ENCODE peak calls at places on chromosome 10, in five cellular contexts. X is upper lobe of right lung, Q is brain microvascular endothelial cell, U is psoas muscle, V is transverse colon. E is an unnamed sample.

GRCh38 chr10:1400129-1400865 is 337.0 kb downstream of the ADARB2 start:
- DNase-seq in V (no peak), U (no peak), X (no peak), Q (no peak), E (peak)

GRCh38 chr10:49761789-49762565 is at the start of gene OGDHL:
- DNase-seq in V (peak), X (peak), Q (peak), U (no peak), E (no peak)

GRCh38 chr10:4246881-4247358 is 461.9 kb upstream of the KLF6 start:
- DNase-seq in U (no peak), X (no peak), Q (peak), V (no peak), E (no peak)

GRCh38 chr10:58813573-58813972 is 300.9 kb downstream of the BICC1 start:
- DNase-seq in V (no peak), X (no peak), Q (no peak), U (no peak), E (no peak)

GRCh38 chr10:7659560-7659959 is 7.2 kb downstream of the ITIH5 start:
- DNase-seq in V (no peak), U (no peak), X (no peak), Q (no peak), E (no peak)

GRCh38 chr10:72087969-72088878 is at the start of gene SPOCK2:
- DNase-seq in U (peak), V (peak), Q (no peak), X (no peak), E (no peak)

GRCh38 chr10:110069502-110069982 is 61.8 kb downstream of the ADD3 start:
- DNase-seq in U (no peak), Q (no peak), X (no peak), V (no peak), E (no peak)

GRCh38 chr10:131174211-131174565 is 137.3 kb downstream of the TCERG1L start:
- DNase-seq in Q (no peak), U (no peak), V (no peak), X (peak), E (peak)

GRCh38 chr10:46550076-46550790 is 6.2 kb downstream of the GPRIN2 start:
- DNase-seq in X (peak), V (peak), Q (no peak), U (peak), E (peak)

GRCh38 chr10:110547139-110547761 is 20.2 kb upstream of the SMC3 start:
- DNase-seq in Q (no peak), U (no peak), X (no peak), V (no peak), E (no peak)

GRCh38 chr10:6493521-6494451 is 86.3 kb downstream of the PRKCQ start:
- DNase-seq in U (no peak), V (no peak), Q (no peak), X (no peak), E (no peak)

GRCh38 chr10:14396441-14397048 is 65.8 kb upstream of the FRMD4A start:
- DNase-seq in Q (peak), V (no peak), X (no peak), U (no peak), E (no peak)

GRCh38 chr10:69361303-69361614 is 55.5 kb downstream of the TACR2 start:
- DNase-seq in V (no peak), U (peak), Q (no peak), X (no peak), E (no peak)
- H3K27ac ChIP-seq in V (peak), U (peak), Q (no peak), X (peak), E (peak)

DNA sequence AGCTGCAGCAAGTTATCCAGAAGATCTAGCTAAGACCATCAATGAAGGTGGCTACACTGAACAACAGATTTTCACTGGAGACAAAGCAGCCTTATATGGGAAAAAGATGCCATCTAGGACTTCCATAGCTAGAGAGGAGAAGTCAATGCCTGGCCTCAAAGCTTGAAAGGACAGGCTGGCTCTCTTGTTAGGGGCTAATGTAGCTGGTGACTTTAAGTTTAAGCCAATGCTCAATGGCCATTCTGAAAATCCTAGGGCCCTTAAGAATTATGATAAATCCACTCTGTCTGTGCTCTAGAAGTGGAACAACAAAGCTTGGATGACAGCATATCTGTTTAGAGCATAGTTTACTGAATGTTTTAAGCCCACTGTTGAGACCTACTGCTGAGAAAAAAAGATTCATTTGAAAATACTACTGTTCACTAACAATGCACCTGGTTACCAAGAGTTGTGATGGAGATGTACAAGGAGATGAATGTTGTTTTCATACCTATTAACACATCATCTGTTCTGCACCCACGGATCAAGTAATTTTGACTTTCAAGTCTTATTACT is 13.6 kb upstream of the ADAMTS14 start:
- DNase-seq in V (no peak), U (no peak), Q (no peak), X (no peak), E (peak)
- H3K4me3 ChIP-seq in V (no peak), U (no peak), Q (no peak), X (no peak), E (no peak)

GRCh38 chr10:30007406-30007805 is 52.0 kb downstream of the JCAD start:
- DNase-seq in Q (no peak), V (no peak), U (no peak), X (no peak), E (no peak)

GRCh38 chr10:30006410-30006809 is 53.0 kb downstream of the JCAD start:
- DNase-seq in U (no peak), V (no peak), X (no peak), Q (no peak), E (no peak)

GRCh38 chr10:29998142-29998808 is 61.1 kb downstream of the JCAD start:
- DNase-seq in X (peak), V (peak), Q (peak), U (peak), E (peak)

GRCh38 chr10:30000802-30001571 is 58.4 kb downstream of the JCAD start:
- DNase-seq in U (no peak), V (peak), X (no peak), Q (peak), E (peak)

DNA sequence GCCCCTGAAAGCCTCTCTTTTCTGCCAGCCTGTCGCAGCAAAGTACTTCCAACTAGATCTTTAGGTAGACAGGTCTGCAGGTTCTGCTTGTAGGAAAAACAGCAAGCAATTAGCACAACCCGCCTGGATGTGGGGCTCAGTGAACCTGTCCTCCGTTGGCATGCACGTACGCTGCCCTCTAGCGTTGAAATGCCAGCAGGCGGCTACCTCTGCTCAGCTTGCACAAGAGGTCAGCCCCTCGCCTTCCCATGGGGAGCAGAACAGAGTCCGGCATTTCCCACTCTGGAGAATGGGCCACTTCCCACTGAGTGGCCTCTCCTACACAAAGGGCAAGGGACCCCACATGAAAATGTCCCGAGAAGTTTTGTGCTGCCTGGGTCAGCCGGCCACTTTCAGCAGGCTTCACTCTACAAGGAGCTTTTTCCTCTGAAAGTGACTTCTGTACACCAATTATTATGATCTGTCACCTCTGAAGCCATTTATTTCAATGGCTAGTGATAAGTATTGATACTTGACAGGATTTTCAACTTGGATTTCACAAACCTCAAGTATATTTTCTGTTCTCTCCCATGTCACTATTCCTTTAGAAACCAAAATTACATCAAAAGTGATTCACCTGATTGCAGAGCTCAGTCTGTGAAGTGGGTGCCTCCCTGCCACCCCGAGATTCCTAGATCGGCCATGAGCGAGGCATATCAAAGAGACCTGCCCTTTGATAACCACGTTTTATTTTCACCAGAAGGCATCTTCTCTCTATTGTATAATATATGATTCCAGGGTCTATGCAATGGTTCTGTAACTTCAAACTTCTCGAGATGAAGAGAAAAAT is 56.7 kb downstream of the JCAD start:
- DNase-seq in U (peak), Q (peak), X (peak), V (peak), E (peak)
- TF ChIP-seq CTCF in U (peak), Q (peak), X (peak), V (peak), E (peak)

DNA sequence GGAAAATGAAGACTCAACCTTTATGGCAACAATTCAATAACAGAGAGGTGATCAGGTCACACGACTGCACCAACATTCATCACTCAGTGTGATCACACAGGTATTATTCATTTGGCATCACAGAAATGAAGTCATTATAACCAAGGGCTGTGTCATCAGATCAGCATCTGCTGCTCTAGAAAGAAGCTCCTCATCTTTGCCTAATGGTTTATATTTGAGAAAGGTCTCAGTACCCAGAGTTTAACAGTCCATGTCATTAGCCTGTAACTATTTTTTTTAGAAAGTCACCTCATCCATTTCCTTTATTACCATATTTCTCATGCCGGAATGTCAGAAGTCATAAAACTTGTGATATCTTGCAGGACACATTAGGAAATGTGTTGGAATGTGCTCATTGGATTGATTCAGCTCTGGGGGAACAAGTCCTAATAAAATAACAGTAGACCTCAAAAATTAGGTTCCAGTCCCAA is 45.1 kb upstream of the PRKG1 start:
- DNase-seq in Q (no peak), X (no peak), U (no peak), V (no peak), E (no peak)
- H3K27ac ChIP-seq in Q (no peak), X (peak), U (peak), V (peak), E (peak)

DNA sequence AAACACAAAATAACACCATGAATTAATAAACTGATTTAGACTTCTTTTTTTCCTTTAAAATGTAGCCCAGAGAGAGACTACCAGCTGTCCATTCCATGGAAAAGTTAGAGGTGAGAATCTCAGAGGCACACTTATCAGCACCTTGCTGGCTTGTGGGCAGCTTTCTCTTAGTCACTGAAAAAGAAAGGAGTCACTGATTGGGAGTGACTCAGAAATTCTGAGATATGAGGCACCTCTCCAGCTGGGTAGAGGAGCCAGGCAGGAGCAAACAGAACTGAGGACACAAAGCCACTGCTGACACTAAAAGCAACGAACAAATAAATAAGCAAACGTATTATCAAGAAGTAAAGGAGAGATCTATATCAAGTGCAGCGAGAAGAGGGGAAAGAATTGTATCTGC is 310.6 kb downstream of the PARD3 start:
- DNase-seq in V (no peak), U (no peak), X (no peak), Q (peak), E (no peak)
- H3K4me3 ChIP-seq in V (no peak), U (no peak), X (no peak), Q (no peak), E (no peak)

GRCh38 chr10:28677889-28678686 is 767 bp downstream of the BAMBI start:
- DNase-seq in V (peak), X (peak), U (peak), Q (no peak), E (peak)

GRCh38 chr10:28681928-28682750 is 4.8 kb downstream of the BAMBI start:
- DNase-seq in Q (no peak), V (no peak), X (no peak), U (no peak), E (no peak)

GRCh38 chr10:28678687-28679457 is 1.6 kb downstream of the BAMBI start:
- DNase-seq in Q (no peak), X (no peak), V (no peak), U (no peak), E (no peak)

GRCh38 chr10:28681345-28681763 is 4.0 kb downstream of the BAMBI start:
- DNase-seq in U (no peak), Q (no peak), X (no peak), V (no peak), E (peak)

DNA sequence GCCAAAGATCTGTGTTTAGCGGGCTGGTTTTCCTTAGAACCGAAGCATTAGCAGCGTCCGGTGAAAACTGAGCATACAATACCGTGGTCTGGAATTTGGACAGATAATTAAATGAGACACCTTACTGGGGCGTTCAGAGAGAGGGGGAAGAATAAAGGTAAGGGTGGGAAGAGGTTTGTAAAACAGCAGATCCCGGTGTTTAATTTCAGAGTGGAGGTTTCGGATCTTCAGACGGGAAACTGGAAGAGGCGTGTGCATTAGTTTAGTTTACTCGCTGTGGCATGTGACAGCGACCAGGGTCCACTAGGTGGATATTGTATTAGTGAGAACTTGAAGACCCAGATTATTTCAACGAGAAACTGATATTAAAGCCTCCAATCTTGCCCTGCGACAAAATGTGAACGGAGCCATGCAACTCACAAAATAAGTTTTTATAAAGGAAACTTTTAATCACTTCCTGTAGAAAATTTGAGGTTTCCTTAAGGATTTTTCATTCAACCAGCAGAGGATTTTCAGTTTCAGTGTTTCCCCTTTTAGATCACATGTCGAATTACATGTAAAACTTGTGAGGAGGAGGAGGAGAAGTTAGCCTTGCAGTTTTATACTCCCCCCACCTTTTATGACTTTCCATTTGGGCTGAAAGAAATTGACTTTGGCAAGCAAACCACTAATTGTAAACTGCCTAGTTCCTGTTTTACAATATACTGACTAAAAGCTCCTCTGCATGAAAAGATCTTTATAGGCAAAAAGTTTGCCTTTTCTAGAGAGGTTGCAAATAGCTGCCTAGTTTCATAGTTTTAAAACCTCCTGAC is 2.8 kb downstream of the BAMBI start:
- DNase-seq in X (no peak), Q (no peak), U (no peak), V (no peak), E (no peak)
- TF ChIP-seq CTCF in X (peak), Q (peak), U (peak), V (peak), E (no peak)

DNA sequence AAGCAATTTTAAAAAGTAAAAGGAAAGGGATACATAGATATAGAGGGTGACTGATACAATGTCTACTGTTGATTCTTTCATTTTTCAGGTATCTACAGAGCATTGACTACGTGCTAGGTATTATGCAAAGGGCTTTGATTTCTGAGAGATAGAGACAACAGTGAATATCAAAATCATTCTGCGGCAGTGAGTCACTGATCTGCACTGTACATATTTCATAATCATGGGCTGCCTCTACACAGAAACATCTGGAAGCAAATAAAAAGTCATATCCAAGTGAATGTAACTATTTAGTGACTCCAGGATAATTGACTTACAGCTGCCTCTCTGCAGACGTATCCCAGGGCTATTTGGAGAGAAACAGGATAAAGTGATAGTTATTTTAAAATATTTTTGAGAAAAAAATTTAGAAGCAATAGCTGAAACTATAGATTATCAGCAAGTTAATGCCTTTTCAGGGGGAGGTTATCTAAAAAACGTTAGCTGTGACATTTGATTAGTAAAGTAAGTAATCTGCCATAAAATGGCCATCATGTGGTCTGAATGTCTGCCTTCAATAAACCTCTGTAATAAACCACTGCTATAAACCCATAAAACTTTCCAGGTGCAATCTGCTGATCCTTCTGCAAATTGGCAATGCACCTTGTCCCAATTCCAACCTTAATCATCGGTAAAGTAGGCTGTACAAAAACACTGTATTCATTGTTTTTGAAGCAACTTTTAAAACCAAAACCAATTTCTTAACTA is 43.7 kb downstream of the CPXM2 start:
- DNase-seq in V (peak), Q (no peak), U (no peak), X (no peak), E (no peak)
- H3K27ac ChIP-seq in V (peak), Q (no peak), U (no peak), X (no peak), E (no peak)

GRCh38 chr10:3113343-3113720 is 46.0 kb downstream of the PFKP start:
- DNase-seq in V (no peak), Q (no peak), X (no peak), U (no peak), E (no peak)

GRCh38 chr10:3109633-3110032 is 42.3 kb downstream of the PFKP start:
- DNase-seq in V (no peak), U (no peak), Q (no peak), X (no peak), E (no peak)

GRCh38 chr10:3111626-3112220 is 44.4 kb downstream of the PFKP start:
- DNase-seq in V (no peak), U (peak), X (no peak), Q (no peak), E (no peak)

GRCh38 chr10:3109196-3109595 is 41.8 kb downstream of the PFKP start:
- DNase-seq in U (no peak), V (no peak), Q (no peak), X (no peak), E (no peak)

DNA sequence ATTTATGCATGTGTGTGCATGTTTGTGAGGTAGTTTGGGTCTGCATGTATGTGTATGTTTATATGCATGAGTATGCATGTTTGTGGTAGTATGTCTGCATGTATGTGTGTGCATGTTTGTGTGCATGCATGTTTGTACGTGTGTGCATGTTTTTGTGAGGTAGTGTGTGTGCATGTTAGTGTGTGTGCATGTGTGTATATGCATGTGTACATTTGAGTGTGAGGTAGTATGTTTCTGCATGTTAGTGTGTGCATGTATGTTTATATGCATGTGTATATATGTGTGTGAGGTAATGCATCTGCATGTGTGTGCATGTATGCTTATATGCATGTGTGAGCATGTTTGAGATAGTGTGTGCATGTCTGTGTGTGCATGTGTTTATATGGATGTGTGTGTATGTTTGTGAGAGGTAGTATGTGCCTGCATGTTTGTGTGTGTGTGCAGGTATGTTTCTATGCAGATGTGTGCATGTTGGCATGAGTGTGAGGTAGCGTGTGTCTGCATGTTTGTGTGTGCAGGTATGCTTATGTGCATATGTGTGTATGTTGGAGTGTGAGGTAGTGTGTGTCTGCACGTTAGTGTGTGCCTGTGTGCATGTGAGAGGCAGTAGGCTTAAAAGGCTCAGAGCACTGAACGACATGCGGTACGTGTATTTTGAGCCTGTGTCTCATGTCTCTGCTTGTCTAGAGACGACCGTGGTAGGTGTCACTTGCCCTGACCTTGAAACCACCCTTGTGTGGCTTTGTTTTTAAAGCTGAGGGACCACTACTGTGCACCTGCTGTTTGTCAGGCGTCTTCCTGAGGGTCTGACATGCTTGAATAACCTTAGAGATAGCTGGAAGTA is 43.7 kb downstream of the PFKP start:
- DNase-seq in Q (no peak), V (no peak), U (no peak), X (no peak), E (no peak)
- H3K4me3 ChIP-seq in Q (no peak), V (no peak), U (peak), X (no peak), E (no peak)